ENCODE peak calls at places on chromosome 13, in nine cellular contexts. K, B, R, M, F, U, P, E and N are unnamed samples.
A peak's percentile ranks its signal among the peaks of the same experiment; 100 is the strongest.

GRCh38 chr13:77026255-77026782 is 640 bp downstream of the FBXL3 start:
- DNase-seq in K (peak; percentile 86), B (peak; percentile 86), R (peak; percentile 94), M (peak; percentile 78), F (peak; percentile 83), U (peak; percentile 94), P (peak; percentile 15), E (peak; percentile 53), N (peak; percentile 36)

GRCh38 chr13:112892759-112893569 is 76.0 kb upstream of the MCF2L start:
- DNase-seq in K (no peak), B (no peak), R (peak; percentile 40), M (no peak), F (no peak), U (no peak), P (no peak), E (no peak), N (no peak)

GRCh38 chr13:65653548-65654078 is 1576.5 kb downstream of the PCDH9 start:
- DNase-seq in K (no peak), B (no peak), R (no peak), M (no peak), F (no peak), U (no peak), P (no peak), E (no peak), N (no peak)

GRCh38 chr13:74259641-74260040 is 125.4 kb upstream of the KLF12 start:
- DNase-seq in K (no peak), B (no peak), R (no peak), M (no peak), F (no peak), U (no peak), P (no peak), E (no peak), N (no peak)

GRCh38 chr13:22210134-22210930 is 539.5 kb downstream of the FGF9 start:
- DNase-seq in K (no peak), B (no peak), R (no peak), M (no peak), F (no peak), U (no peak), P (no peak), E (no peak), N (no peak)

GRCh38 chr13:98033277-98034247 is 80.1 kb downstream of the IPO5 start:
- DNase-seq in K (no peak), B (peak; percentile 48), R (no peak), M (peak; percentile 23), F (peak; percentile 10), U (no peak), P (peak; percentile 13), E (no peak), N (peak; percentile 42)

GRCh38 chr13:112441226-112441625 is 65.1 kb downstream of the SPACA7 start:
- DNase-seq in K (no peak), B (no peak), R (no peak), M (no peak), F (no peak), U (no peak), P (no peak), E (no peak), N (no peak)

GRCh38 chr13:34589581-34589980 is 352.5 kb upstream of the NBEA start:
- DNase-seq in K (no peak), B (no peak), R (no peak), M (no peak), F (no peak), U (no peak), P (no peak), E (no peak), N (no peak)

GRCh38 chr13:33976965-33977364 is 159.0 kb downstream of the RFC3 start:
- DNase-seq in K (no peak), B (no peak), R (no peak), M (no peak), F (no peak), U (no peak), P (no peak), E (no peak), N (no peak)

GRCh38 chr13:114034481-114034891 is 60.6 kb upstream of the C13orf46 start:
- DNase-seq in K (no peak), B (no peak), R (no peak), M (no peak), F (no peak), U (no peak), P (no peak), E (no peak), N (no peak)

GRCh38 chr13:99558570-99559180 is 57.4 kb downstream of the TM9SF2 start:
- DNase-seq in K (no peak), B (no peak), R (no peak), M (no peak), F (no peak), U (no peak), P (no peak), E (no peak), N (no peak)

GRCh38 chr13:20964904-20965303 is 62.4 kb upstream of the XPO4 start:
- DNase-seq in K (no peak), B (no peak), R (no peak), M (no peak), F (no peak), U (no peak), P (no peak), E (no peak), N (no peak)

GRCh38 chr13:47211106-47211505 is 314.3 kb upstream of the HTR2A start:
- DNase-seq in K (no peak), B (no peak), R (no peak), M (no peak), F (no peak), U (no peak), P (no peak), E (no peak), N (peak; percentile 52)

GRCh38 chr13:28935104-28935503 is 115.0 kb downstream of the MTUS2 start:
- DNase-seq in K (no peak), B (no peak), R (no peak), M (no peak), F (no peak), U (no peak), P (no peak), E (no peak), N (no peak)

GRCh38 chr13:110323172-110323851 is 16.2 kb downstream of the COL4A2 start:
- DNase-seq in K (no peak), B (no peak), R (no peak), M (peak; percentile 70), F (no peak), U (no peak), P (no peak), E (no peak), N (peak; percentile 75)
- TF ChIP-seq CTCF in K (no peak), B (no peak), R (no peak), M (no peak), F (no peak), U (no peak), P (no peak), E (no peak), N (peak; percentile 54)

GRCh38 chr13:27126877-27127276 is 44.7 kb downstream of the USP12 start:
- DNase-seq in K (no peak), B (no peak), R (no peak), M (no peak), F (no peak), U (no peak), P (no peak), E (no peak), N (no peak)
- H3K27ac ChIP-seq in K (no peak overlapping the region), B (no peak overlapping the region), R (no peak overlapping the region), M (no peak overlapping the region), F (no peak overlapping the region), U (no peak overlapping the region), P (no peak overlapping the region), E (no peak overlapping the region), N (no peak overlapping the region)

GRCh38 chr13:110330491-110331001 is 23.5 kb downstream of the COL4A2 start:
- DNase-seq in K (no peak), B (no peak), R (no peak), M (no peak), F (no peak), U (no peak), P (no peak), E (no peak), N (no peak)

GRCh38 chr13:110328509-110328908 is 21.4 kb downstream of the COL4A2 start:
- DNase-seq in K (no peak), B (no peak), R (no peak), M (no peak), F (no peak), U (no peak), P (no peak), E (no peak), N (no peak)

GRCh38 chr13:110329258-110329657 is 22.2 kb downstream of the COL4A2 start:
- DNase-seq in K (no peak), B (no peak), R (no peak), M (no peak), F (no peak), U (no peak), P (no peak), E (no peak), N (no peak)

GRCh38 chr13:110331362-110331761 is 24.3 kb downstream of the COL4A2 start:
- DNase-seq in K (no peak), B (no peak), R (no peak), M (no peak), F (no peak), U (peak; percentile 59), P (no peak), E (no peak), N (no peak)

DNA sequence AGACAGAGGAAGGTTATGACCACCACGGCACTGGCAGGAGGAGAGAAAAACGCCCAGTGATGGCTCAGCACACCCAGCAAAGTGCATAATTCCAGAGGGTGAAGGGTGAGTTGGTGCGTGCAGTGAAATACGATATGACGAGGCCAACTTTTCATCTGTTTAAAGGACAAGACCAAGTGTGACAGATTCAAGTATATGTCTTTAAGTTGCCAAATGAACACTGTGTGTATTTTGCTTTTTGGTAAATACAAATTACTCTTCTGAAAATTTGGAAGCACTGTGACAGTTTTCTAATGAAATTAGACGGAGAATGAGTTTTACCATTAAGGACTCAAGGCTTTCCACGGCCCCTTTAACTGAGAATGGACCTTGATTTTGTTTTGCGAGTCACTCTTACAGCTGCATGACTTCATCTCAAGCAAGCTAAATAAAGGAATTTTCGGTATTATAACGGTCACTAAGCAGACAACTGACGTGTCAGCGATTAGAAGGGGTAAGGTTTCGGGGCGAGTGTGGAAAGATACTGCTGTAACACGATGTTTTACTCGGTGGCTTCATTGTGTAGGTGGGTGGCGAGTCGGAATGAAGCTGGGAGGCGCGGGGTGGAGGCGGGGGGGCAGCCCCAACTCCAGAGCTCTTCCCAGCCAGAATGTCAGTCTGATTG is 22.8 kb downstream of the COL4A2 start:
- DNase-seq in K (no peak), B (no peak), R (no peak), M (no peak), F (no peak), U (no peak), P (no peak), E (no peak), N (no peak)
- H3K4me1 ChIP-seq in K (peaks cover 56% of the 10 kb centered on the region), B (peaks cover 21% of the 10 kb centered on the region), R (peaks cover 70% of the 10 kb centered on the region), M (peaks cover 10% of the 10 kb centered on the region), F (no peaks in the 10 kb centered on the region), U (peaks cover 24% of the 10 kb centered on the region), P (peaks cover 32% of the 10 kb centered on the region), E (peaks cover 13% of the 10 kb centered on the region), N (peaks cover 18% of the 10 kb centered on the region)

GRCh38 chr13:45809810-45810394 is 41.7 kb downstream of the SIAH3 start:
- DNase-seq in K (no peak), B (no peak), R (no peak), M (no peak), F (no peak), U (no peak), P (no peak), E (no peak), N (no peak)

GRCh38 chr13:45812599-45813372 is 38.8 kb downstream of the SIAH3 start:
- DNase-seq in K (no peak), B (no peak), R (no peak), M (no peak), F (no peak), U (no peak), P (no peak), E (no peak), N (peak; percentile 26)

GRCh38 chr13:45811891-45812583 is 39.5 kb downstream of the SIAH3 start:
- DNase-seq in K (no peak), B (no peak), R (no peak), M (no peak), F (no peak), U (no peak), P (no peak), E (no peak), N (peak; percentile 50)

GRCh38 chr13:45807520-45808099 is 43.9 kb downstream of the SIAH3 start:
- DNase-seq in K (no peak), B (peak; percentile 66), R (no peak), M (no peak), F (peak; percentile 28), U (no peak), P (peak; percentile 43), E (no peak), N (peak; percentile 21)
- TF ChIP-seq CTCF in K (peak; percentile 56), B (peak; percentile 48), R (peak; percentile 71), M (no peak), F (peak; percentile 55), U (peak; percentile 55), P (peak; percentile 53), E (peak; percentile 36), N (peak; percentile 82)